ENCODE peak calls at places on chromosomes 16 and 17, in five cellular contexts. L, G, P, B and M are unnamed samples.

GRCh38 chr16:89334988-89335802 is 117.7 kb downstream of the ZNF778 start:
- DNase-seq in L (no peak), G (no peak), P (no peak), B (no peak), M (no peak)

GRCh38 chr17:76519667-76520066 is 17.8 kb downstream of the CYGB start:
- DNase-seq in L (no peak), G (no peak), P (no peak), B (no peak), M (no peak)

GRCh38 chr17:1229891-1230571 is 40.2 kb upstream of the BHLHA9 start:
- DNase-seq in L (no peak), G (no peak), P (no peak), B (no peak), M (no peak)

GRCh38 chr17:69945698-69946185 is 129.3 kb upstream of the KCNJ16 start:
- DNase-seq in L (no peak), G (no peak), P (no peak), B (no peak), M (no peak)

GRCh38 chr16:47523342-47524006 is 62.3 kb downstream of the PHKB start:
- DNase-seq in L (peak; percentile 21), G (no peak), P (peak; percentile 78), B (peak; percentile 91), M (no peak)

GRCh38 chr17:61219460-61219859 is 180.2 kb upstream of the TBX2 start:
- DNase-seq in L (no peak), G (no peak), P (no peak), B (no peak), M (no peak)

GRCh38 chr17:80029235-80029974 is 6.3 kb downstream of the TBC1D16 start:
- DNase-seq in L (no peak), G (no peak), P (no peak), B (no peak), M (no peak)

GRCh38 chr16:10575506-10576130 is 4.8 kb downstream of the EMP2 start:
- DNase-seq in L (no peak), G (no peak), P (no peak), B (no peak), M (no peak)

GRCh38 chr17:31489295-31490018 is 98.0 kb downstream of the RAB11FIP4 start:
- DNase-seq in L (no peak), G (peak; percentile 79), P (no peak), B (peak; percentile 72), M (peak; percentile 82)

GRCh38 chr16:56510544-56510943 is 9.3 kb downstream of the BBS2 start:
- DNase-seq in L (no peak), G (no peak), P (no peak), B (no peak), M (no peak)

GRCh38 chr16:30858829-30859423 is 35.0 kb downstream of the BCL7C start:
- DNase-seq in L (no peak), G (no peak), P (no peak), B (peak; percentile 52), M (no peak)

GRCh38 chr16:89602273-89602951 is 11.0 kb upstream of the DPEP1 start:
- DNase-seq in L (peak; percentile 55), G (peak; percentile 34), P (no peak), B (no peak), M (no peak)

GRCh38 chr17:68592004-68592403 is 9.2 kb downstream of the FAM20A start:
- DNase-seq in L (no peak), G (no peak), P (no peak), B (no peak), M (no peak)

GRCh38 chr16:55846598-55847346 is 13.9 kb upstream of the CES1 start:
- DNase-seq in L (no peak), G (no peak), P (no peak), B (no peak), M (no peak)

GRCh38 chr17:286571-286970 is 66.0 kb downstream of the RPH3AL start:
- DNase-seq in L (no peak), G (no peak), P (no peak), B (no peak), M (peak; percentile 50)

GRCh38 chr16:71645450-71645849 is 19.5 kb downstream of the MARVELD3 start:
- DNase-seq in L (peak; percentile 63), G (peak; percentile 19), P (no peak), B (peak; percentile 67), M (no peak)

GRCh38 chr16:3490911-3491629 is 4.2 kb downstream of the C16orf90 start:
- DNase-seq in L (no peak), G (peak; percentile 31), P (no peak), B (peak; percentile 40), M (no peak)

GRCh38 chr17:10815318-10815717 is 11.4 kb upstream of the TMEM238L start:
- DNase-seq in L (no peak), G (no peak), P (no peak), B (peak; percentile 15), M (no peak)

GRCh38 chr16:29915590-29916247 is 10.3 kb downstream of the KCTD13 start:
- DNase-seq in L (peak; percentile 37), G (no peak), P (no peak), B (peak; percentile 63), M (no peak)

GRCh38 chr17:68710976-68711375 is 109.8 kb upstream of the FAM20A start:
- DNase-seq in L (no peak), G (no peak), P (no peak), B (no peak), M (no peak)

GRCh38 chr16:18979936-18980335 is 3.8 kb upstream of the TMC7 start:
- DNase-seq in L (no peak), G (no peak), P (no peak), B (no peak), M (no peak)

GRCh38 chr16:21083729-21084268 is 66.8 kb downstream of the DNAH3 start:
- DNase-seq in L (peak; percentile 52), G (peak; percentile 52), P (no peak), B (peak; percentile 64), M (peak; percentile 47)

GRCh38 chr16:72309001-72309400 is 137.0 kb upstream of the PMFBP1 start:
- DNase-seq in L (no peak), G (no peak), P (no peak), B (peak; percentile 96), M (no peak)

GRCh38 chr17:7969434-7969833 is 33.0 kb upstream of the GUCY2D start:
- DNase-seq in L (no peak), G (no peak), P (no peak), B (no peak), M (no peak)

GRCh38 chr17:80780381-80781187 is 211.1 kb upstream of the CHMP6 start:
- DNase-seq in L (no peak), G (no peak), P (peak; percentile 61), B (no peak), M (no peak)

GRCh38 chr17:50737118-50737698 is 17.8 kb downstream of the LUC7L3 start:
- DNase-seq in L (no peak), G (no peak), P (no peak), B (no peak), M (no peak)

GRCh38 chr16:70600730-70601129 is 45.6 kb upstream of the IL34 start:
- DNase-seq in L (no peak), G (no peak), P (no peak), B (no peak), M (no peak)

GRCh38 chr17:81000631-81001357 is 9.2 kb downstream of the CHMP6 start:
- DNase-seq in L (no peak), G (no peak), P (no peak), B (peak; percentile 37), M (no peak)

GRCh38 chr17:81406117-81406953 is 11.1 kb downstream of the BAHCC1 start:
- DNase-seq in L (no peak), G (no peak), P (no peak), B (no peak), M (no peak)

GRCh38 chr17:80765241-80766022 is 220.8 kb downstream of the RPTOR start:
- DNase-seq in L (no peak), G (no peak), P (no peak), B (no peak), M (no peak)

GRCh38 chr17:76273435-76273921 is 8.3 kb downstream of the UBALD2 start:
- DNase-seq in L (no peak), G (no peak), P (no peak), B (no peak), M (no peak)

GRCh38 chr16:66931665-66932064 is 2.5 kb downstream of the CIAO2B start:
- DNase-seq in L (no peak), G (no peak), P (no peak), B (no peak), M (no peak)

GRCh38 chr16:66927918-66928649 is 2.7 kb upstream of the RRAD start:
- DNase-seq in L (no peak), G (no peak), P (no peak), B (no peak), M (no peak)

GRCh38 chr16:66932076-66932475 is 2.1 kb downstream of the CIAO2B start:
- DNase-seq in L (no peak), G (no peak), P (no peak), B (no peak), M (no peak)

GRCh38 chr16:66928702-66929388 is 3.5 kb upstream of the RRAD start:
- DNase-seq in L (peak; percentile 56), G (peak; percentile 61), P (no peak), B (peak; percentile 39), M (peak; percentile 75)

GRCh38 chr16:66930189-66930588 is 4.0 kb downstream of the CIAO2B start:
- DNase-seq in L (peak; percentile 52), G (peak; percentile 45), P (no peak), B (peak; percentile 76), M (no peak)
- TF ChIP-seq KDM1A in L (no peak), G (peak; percentile 61), P (no peak), B (no peak), M (no peak)

GRCh38 chr17:17198281-17198680 is 7.9 kb downstream of the PLD6 start:
- DNase-seq in L (no peak), G (no peak), P (no peak), B (no peak), M (no peak)
- H3K27ac ChIP-seq in L (no peak overlapping the region), G (no peak overlapping the region), P (no peak overlapping the region), B (no peak overlapping the region), M (no peak overlapping the region)

DNA sequence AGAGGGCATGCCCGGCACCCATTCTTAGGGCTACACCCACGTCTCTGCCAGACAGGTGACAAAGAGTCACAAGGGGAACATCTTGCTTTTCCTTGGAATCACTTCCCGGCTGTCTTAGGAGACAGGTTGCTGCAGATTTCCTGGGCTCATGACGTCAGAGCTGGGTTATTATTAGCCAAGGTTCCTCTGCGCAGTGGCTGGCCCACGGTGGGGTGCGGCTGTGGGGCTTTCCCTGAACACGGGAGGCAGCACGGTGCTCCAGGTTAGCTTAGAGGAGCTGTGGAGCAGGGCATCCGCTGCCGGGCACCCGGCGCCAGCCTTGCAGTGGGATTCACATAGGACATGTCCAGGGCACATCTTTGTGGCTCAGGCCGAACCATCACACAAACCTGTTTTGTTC is 118.0 kb upstream of the PLCG2 start:
- DNase-seq in L (no peak), G (no peak), P (no peak), B (no peak), M (no peak)
- TF ChIP-seq KDM1A in L (no peak), G (no peak), P (no peak), B (no peak), M (no peak)

GRCh38 chr16:1539720-1540555 is 6.5 kb downstream of the TMEM204 start:
- DNase-seq in L (no peak), G (no peak), P (no peak), B (no peak), M (no peak)

GRCh38 chr16:1540556-1540855 is 7.0 kb downstream of the TMEM204 start:
- DNase-seq in L (no peak), G (no peak), P (no peak), B (no peak), M (no peak)

GRCh38 chr16:1542533-1542932 is 9.1 kb downstream of the TMEM204 start:
- DNase-seq in L (no peak), G (no peak), P (no peak), B (no peak), M (no peak)

GRCh38 chr16:1542166-1542500 is 8.7 kb downstream of the TMEM204 start:
- DNase-seq in L (no peak), G (no peak), P (no peak), B (no peak), M (no peak)

GRCh38 chr16:1541293-1542165 is 8.1 kb downstream of the TMEM204 start:
- DNase-seq in L (no peak), G (no peak), P (no peak), B (no peak), M (no peak)
- H3K27ac ChIP-seq in L (no peak overlapping the region), G (no peak overlapping the region), P (no peak overlapping the region), B (no peak overlapping the region), M (no peak overlapping the region)